ENCODE peak calls at places on chromosomes 4 and X, in four cellular contexts. One of them, this sample, is unnamed. For H3K4me1, the result is how much of the 10 kb centered on the place peaks cover.

GRCh38 chr4:96193061-96193460 is 353.2 kb downstream of the PDHA2 start:
- DNase-seq in mammary epithelial cell: no peak
- DNase-seq in H9: no peak
- DNase-seq in ovary: no peak
- DNase-seq in this sample: no peak

GRCh38 chr4:183840311-183840710 is 64.8 kb upstream of the STOX2 start:
- DNase-seq in mammary epithelial cell: peak
- DNase-seq in H9: peak
- DNase-seq in ovary: peak
- DNase-seq in this sample: peak

GRCh38 chrX:54530358-54530900 is 410 bp downstream of the GNL3L start:
- DNase-seq in mammary epithelial cell: no peak
- DNase-seq in H9: no peak
- DNase-seq in ovary: peak
- DNase-seq in this sample: no peak

GRCh38 chrX:46628406-46629371 is 55.1 kb downstream of the CHST7 start:
- DNase-seq in ovary: peak
- DNase-seq in H9: no peak
- DNase-seq in mammary epithelial cell: no peak
- DNase-seq in this sample: peak

GRCh38 chrX:131836161-131836560 is 186.9 kb upstream of the STK26 start:
- DNase-seq in H9: no peak
- DNase-seq in ovary: no peak
- DNase-seq in mammary epithelial cell: no peak
- DNase-seq in this sample: no peak

GRCh38 chr4:138938371-138938699 is 77.2 kb upstream of the NOCT start:
- DNase-seq in H9: no peak
- DNase-seq in ovary: no peak
- DNase-seq in mammary epithelial cell: peak
- DNase-seq in this sample: peak

GRCh38 chrX:110569506-110569905 is 210.9 kb downstream of the RTL9 start:
- DNase-seq in ovary: no peak
- DNase-seq in mammary epithelial cell: peak
- DNase-seq in H9: no peak
- DNase-seq in this sample: no peak

GRCh38 chr4:143282170-143282760 is 54.4 kb upstream of the GAB1 start:
- DNase-seq in ovary: no peak
- DNase-seq in mammary epithelial cell: no peak
- DNase-seq in H9: no peak
- DNase-seq in this sample: peak

GRCh38 chr4:145808021-145808650 is 128.2 kb downstream of the C4orf51 start:
- DNase-seq in ovary: no peak
- DNase-seq in mammary epithelial cell: peak
- DNase-seq in H9: peak
- DNase-seq in this sample: peak

GRCh38 chr4:146522098-146522861 is 540 bp upstream of the SLC10A7 start:
- DNase-seq in H9: peak
- DNase-seq in ovary: peak
- DNase-seq in mammary epithelial cell: peak
- DNase-seq in this sample: peak

GRCh38 chrX:31483336-31483735 is 411.5 kb upstream of the FTHL17 start:
- DNase-seq in mammary epithelial cell: peak
- DNase-seq in ovary: peak
- DNase-seq in H9: no peak
- DNase-seq in this sample: peak

GRCh38 chrX:140815868-140816267 is 106.3 kb downstream of the LINC00632 start:
- DNase-seq in mammary epithelial cell: peak
- DNase-seq in H9: no peak
- DNase-seq in ovary: peak
- DNase-seq in this sample: peak

GRCh38 chr4:5863461-5864113 is 29.3 kb downstream of the CRMP1 start:
- DNase-seq in mammary epithelial cell: peak
- DNase-seq in ovary: no peak
- DNase-seq in H9: no peak
- DNase-seq in this sample: peak

GRCh38 chrX:39308126-39308525 is 506.9 kb downstream of the MID1IP1 start:
- DNase-seq in H9: no peak
- DNase-seq in ovary: no peak
- DNase-seq in mammary epithelial cell: no peak
- DNase-seq in this sample: peak

GRCh38 chr4:38829237-38829636 is 24.6 kb upstream of the TLR1 start:
- DNase-seq in mammary epithelial cell: no peak
- DNase-seq in H9: no peak
- DNase-seq in ovary: no peak
- DNase-seq in this sample: no peak

GRCh38 chrX:119817130-119817690 is 25.8 kb upstream of the RPL39 start:
- DNase-seq in mammary epithelial cell: no peak
- DNase-seq in H9: no peak
- DNase-seq in ovary: no peak
- DNase-seq in this sample: peak

GRCh38 chr4:47468686-47469365 is 5.3 kb upstream of the COMMD8 start:
- DNase-seq in ovary: no peak
- DNase-seq in H9: no peak
- DNase-seq in mammary epithelial cell: no peak
- DNase-seq in this sample: peak

DNA sequence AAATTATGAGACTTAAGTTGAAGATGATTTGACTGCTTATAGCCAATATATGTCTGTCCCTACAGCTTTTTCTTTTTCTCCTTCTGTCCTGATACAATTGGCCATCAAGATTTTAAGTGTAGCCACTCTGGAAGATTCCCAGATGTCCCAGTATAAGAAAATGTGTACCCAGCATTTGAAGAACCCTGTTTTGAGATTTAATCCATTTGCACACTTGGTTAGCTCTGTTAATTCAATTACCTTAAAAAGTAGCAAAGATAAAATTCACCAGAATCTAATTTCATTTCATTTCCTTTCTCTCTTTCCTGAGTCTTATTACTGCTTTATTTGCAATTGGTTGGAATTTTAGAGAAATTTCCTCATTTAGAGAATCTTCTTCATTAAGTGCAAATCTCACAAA is 81.4 kb downstream of the DDIT4L start:
- DNase-seq in mammary epithelial cell: no peak
- DNase-seq in ovary: no peak
- DNase-seq in H9: no peak
- DNase-seq in this sample: no peak
- H3K4me1 ChIP-seq in mammary epithelial cell: under half
- H3K4me1 ChIP-seq in ovary: under half
- H3K4me1 ChIP-seq in H9: under half
- H3K4me1 ChIP-seq in this sample: under half

DNA sequence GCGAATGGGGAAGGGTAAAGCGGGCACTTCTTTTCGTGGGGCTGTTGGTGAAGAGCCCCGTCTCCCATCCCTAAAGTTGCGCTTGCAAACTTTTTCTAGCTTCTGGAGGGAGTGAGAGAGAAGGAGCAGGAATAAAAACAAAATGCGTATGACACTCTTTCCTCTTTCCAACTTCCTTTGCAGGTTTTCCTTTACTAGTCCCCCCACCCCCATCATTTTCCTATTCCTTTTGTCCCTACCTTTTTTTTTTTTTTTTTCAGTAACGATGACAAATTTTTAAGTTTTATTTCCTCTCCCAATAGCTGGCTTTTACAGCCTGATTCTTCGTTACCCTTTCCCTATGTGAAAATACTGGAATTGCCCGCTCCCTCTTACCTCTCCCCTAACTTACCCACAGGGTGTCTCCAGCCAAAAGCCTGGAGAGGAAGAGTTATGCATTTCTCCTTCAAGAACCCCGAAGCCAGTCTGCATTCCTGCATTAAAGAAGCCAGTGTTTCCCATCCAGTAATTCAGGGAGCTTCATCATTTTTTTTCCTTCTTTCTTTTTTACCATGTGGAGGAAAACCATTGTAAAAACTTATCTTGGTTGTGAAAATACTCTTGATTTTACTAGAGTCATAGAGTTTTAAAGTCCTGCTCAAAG is 647 bp upstream of the ARSJ start:
- DNase-seq in H9: no peak
- DNase-seq in mammary epithelial cell: peak
- DNase-seq in ovary: no peak
- DNase-seq in this sample: peak
- H3K4me1 ChIP-seq in H9: under half
- H3K4me1 ChIP-seq in mammary epithelial cell: under half
- H3K4me1 ChIP-seq in ovary: under half
- H3K4me1 ChIP-seq in this sample: under half

GRCh38 chr4:16197842-16198241 is 28.4 kb downstream of the TAPT1 start:
- DNase-seq in ovary: no peak
- DNase-seq in mammary epithelial cell: no peak
- DNase-seq in H9: no peak
- DNase-seq in this sample: no peak
- H3K4me1 ChIP-seq in ovary: under half
- H3K4me1 ChIP-seq in mammary epithelial cell: under half
- H3K4me1 ChIP-seq in H9: under half
- H3K4me1 ChIP-seq in this sample: under half

GRCh38 chr4:53764761-53765490 is 173.6 kb upstream of the LNX1 start:
- DNase-seq in mammary epithelial cell: no peak
- DNase-seq in H9: no peak
- DNase-seq in ovary: no peak
- DNase-seq in this sample: peak
- H3K4me1 ChIP-seq in mammary epithelial cell: under half
- H3K4me1 ChIP-seq in H9: under half
- H3K4me1 ChIP-seq in ovary: under half
- H3K4me1 ChIP-seq in this sample: under half

GRCh38 chr4:1244978-1245471 is 3.9 kb downstream of the CTBP1 start:
- DNase-seq in ovary: peak
- DNase-seq in mammary epithelial cell: no peak
- DNase-seq in H9: no peak
- DNase-seq in this sample: no peak
- H3K4me1 ChIP-seq in ovary: under half
- H3K4me1 ChIP-seq in mammary epithelial cell: under half
- H3K4me1 ChIP-seq in H9: under half
- H3K4me1 ChIP-seq in this sample: under half

DNA sequence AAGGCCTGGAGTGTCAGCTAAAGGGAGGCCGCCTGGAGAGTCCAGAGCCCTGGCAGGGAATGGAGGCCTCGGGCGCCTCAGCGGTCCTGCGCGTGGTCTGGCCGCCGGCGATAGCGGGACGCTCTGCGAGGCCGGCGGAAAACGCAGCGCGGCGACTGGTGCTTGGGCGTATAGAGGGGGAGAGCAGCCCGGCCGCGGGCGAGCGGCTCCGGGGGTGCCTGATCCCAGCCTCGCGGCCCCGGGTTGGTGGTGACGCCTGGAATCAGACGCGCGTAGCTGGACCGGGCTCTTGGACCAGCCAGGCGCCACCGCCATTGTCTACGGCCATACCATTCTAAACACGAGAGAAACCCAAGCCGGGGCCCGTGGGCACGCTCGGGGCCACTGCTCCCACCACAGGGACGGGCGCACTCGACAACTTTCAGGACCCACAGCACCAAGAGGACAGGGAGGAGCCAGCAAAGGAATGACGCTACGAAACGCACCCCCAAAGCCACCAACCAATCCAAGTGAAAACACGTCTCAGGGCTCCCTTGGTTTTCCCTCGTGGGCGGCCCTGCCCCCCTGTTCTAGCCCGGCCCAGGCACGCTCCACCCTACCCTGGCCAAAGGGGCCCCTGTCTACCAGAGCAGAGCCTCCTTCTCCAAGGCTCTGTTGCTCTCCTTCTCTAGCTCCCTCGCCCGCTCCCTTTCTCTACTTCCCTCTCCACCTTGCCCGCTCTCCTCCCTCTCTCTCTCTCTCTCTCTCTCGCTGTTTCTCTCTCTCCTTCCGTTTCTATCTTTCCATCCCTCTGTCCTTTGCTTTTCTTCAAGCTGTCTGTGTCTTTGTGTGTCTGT is 7.8 kb downstream of the FRG2 start:
- DNase-seq in ovary: no peak
- DNase-seq in H9: peak
- DNase-seq in mammary epithelial cell: no peak
- DNase-seq in this sample: no peak
- H3K4me1 ChIP-seq in ovary: under half
- H3K4me1 ChIP-seq in H9: under half
- H3K4me1 ChIP-seq in mammary epithelial cell: under half
- H3K4me1 ChIP-seq in this sample: under half

GRCh38 chr4:159162576-159162975 is 59.7 kb downstream of the RAPGEF2 start:
- DNase-seq in mammary epithelial cell: no peak
- DNase-seq in ovary: no peak
- DNase-seq in H9: no peak
- DNase-seq in this sample: no peak
- H3K4me1 ChIP-seq in mammary epithelial cell: under half
- H3K4me1 ChIP-seq in ovary: under half
- H3K4me1 ChIP-seq in H9: under half
- H3K4me1 ChIP-seq in this sample: under half

This sample was measured in fibroblast of lung.